ENCODE peak calls at places on chromosomes 13 and 19, in five cellular contexts. One of them, this sample, is unnamed.

GRCh38 chr19:13788991-13789390 is 6.3 kb upstream of the ZSWIM4 start:
- DNase-seq in transverse colon: peak; percentile 38
- DNase-seq in heart right ventricle: no peak
- DNase-seq in lower lobe of right lung: peak; percentile 67
- DNase-seq in neural progenitor cell: no peak
- DNase-seq in this sample: no peak

GRCh38 chr19:51469629-51470028 is 8.7 kb upstream of the CEACAM18 start:
- DNase-seq in transverse colon: no peak
- DNase-seq in heart right ventricle: no peak
- DNase-seq in lower lobe of right lung: no peak
- DNase-seq in neural progenitor cell: no peak
- DNase-seq in this sample: no peak

GRCh38 chr13:30581582-30581981 is 36.1 kb upstream of the USPL1 start:
- DNase-seq in transverse colon: no peak
- DNase-seq in heart right ventricle: no peak
- DNase-seq in lower lobe of right lung: no peak
- DNase-seq in neural progenitor cell: peak; percentile 49
- DNase-seq in this sample: no peak

GRCh38 chr13:95833713-95834112 is 156.8 kb downstream of the DNAJC3 start:
- DNase-seq in transverse colon: no peak
- DNase-seq in heart right ventricle: no peak
- DNase-seq in lower lobe of right lung: no peak
- DNase-seq in neural progenitor cell: no peak
- DNase-seq in this sample: no peak

GRCh38 chr13:49240017-49240416 is 7.7 kb upstream of the CDADC1 start:
- DNase-seq in transverse colon: no peak
- DNase-seq in heart right ventricle: no peak
- DNase-seq in lower lobe of right lung: no peak
- DNase-seq in neural progenitor cell: peak; percentile 39
- DNase-seq in this sample: no peak

GRCh38 chr19:49272204-49272603 is 52.8 kb downstream of the SLC6A16 start:
- DNase-seq in transverse colon: no peak
- DNase-seq in heart right ventricle: no peak
- DNase-seq in lower lobe of right lung: no peak
- DNase-seq in neural progenitor cell: no peak
- DNase-seq in this sample: no peak

GRCh38 chr19:58218899-58219298 is 9.8 kb upstream of the ZNF544 start:
- DNase-seq in transverse colon: no peak
- DNase-seq in heart right ventricle: no peak
- DNase-seq in lower lobe of right lung: no peak
- DNase-seq in neural progenitor cell: peak; percentile 26
- DNase-seq in this sample: no peak

GRCh38 chr19:5743640-5744039 is 23.2 kb downstream of the CATSPERD start:
- DNase-seq in transverse colon: no peak
- DNase-seq in heart right ventricle: no peak
- DNase-seq in lower lobe of right lung: no peak
- DNase-seq in neural progenitor cell: no peak
- DNase-seq in this sample: no peak

GRCh38 chr19:38023245-38023644 is 116.2 kb downstream of the SIPA1L3 start:
- DNase-seq in transverse colon: no peak
- DNase-seq in heart right ventricle: no peak
- DNase-seq in lower lobe of right lung: no peak
- DNase-seq in neural progenitor cell: no peak
- DNase-seq in this sample: no peak

GRCh38 chr13:50025446-50025845 is 10.2 kb downstream of the KCNRG start:
- DNase-seq in transverse colon: no peak
- DNase-seq in heart right ventricle: no peak
- DNase-seq in lower lobe of right lung: no peak
- DNase-seq in neural progenitor cell: no peak
- DNase-seq in this sample: no peak

DNA sequence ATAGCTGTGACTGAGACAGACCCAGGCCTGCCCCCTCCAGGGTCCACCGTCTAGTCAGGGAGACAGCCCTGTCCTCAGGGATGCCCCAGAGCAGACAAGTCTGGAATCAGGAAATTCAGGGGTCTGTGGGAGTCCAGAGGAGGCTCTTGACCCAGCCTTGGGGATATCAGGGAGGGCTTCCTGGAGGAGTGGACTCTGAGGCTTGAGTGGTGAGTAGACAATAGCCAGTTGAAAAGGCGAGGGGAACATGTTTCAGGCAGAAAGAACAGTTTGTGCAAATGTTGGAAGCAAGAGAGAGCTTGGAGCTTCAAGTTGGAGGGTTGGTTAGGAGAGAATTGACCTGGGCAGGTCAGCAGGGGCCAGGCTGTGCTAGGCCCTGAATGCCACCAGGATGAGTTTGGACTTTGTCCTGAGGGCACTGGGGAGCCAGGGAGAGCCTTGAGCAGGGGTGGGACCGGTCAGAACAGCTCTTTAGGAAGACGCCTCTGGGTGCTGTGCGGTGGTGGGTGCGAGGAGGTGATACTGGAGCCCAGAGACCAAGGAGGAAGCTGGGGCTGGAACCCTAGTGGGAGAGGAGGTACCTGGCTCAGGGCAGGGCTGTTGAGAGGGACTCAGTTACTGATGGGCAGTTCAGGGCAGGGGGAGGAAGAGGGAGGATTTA is 2.7 kb downstream of the CCDC9 start:
- DNase-seq in transverse colon: no peak
- DNase-seq in heart right ventricle: no peak
- DNase-seq in lower lobe of right lung: no peak
- DNase-seq in neural progenitor cell: no peak
- DNase-seq in this sample: no peak
- H3K27ac ChIP-seq in transverse colon: peak overlapping the region; percentile 93
- H3K27ac ChIP-seq in heart right ventricle: no peak overlapping the region
- H3K27ac ChIP-seq in lower lobe of right lung: no peak overlapping the region
- H3K27ac ChIP-seq in neural progenitor cell: no peak overlapping the region
- H3K27ac ChIP-seq in this sample: no peak overlapping the region

DNA sequence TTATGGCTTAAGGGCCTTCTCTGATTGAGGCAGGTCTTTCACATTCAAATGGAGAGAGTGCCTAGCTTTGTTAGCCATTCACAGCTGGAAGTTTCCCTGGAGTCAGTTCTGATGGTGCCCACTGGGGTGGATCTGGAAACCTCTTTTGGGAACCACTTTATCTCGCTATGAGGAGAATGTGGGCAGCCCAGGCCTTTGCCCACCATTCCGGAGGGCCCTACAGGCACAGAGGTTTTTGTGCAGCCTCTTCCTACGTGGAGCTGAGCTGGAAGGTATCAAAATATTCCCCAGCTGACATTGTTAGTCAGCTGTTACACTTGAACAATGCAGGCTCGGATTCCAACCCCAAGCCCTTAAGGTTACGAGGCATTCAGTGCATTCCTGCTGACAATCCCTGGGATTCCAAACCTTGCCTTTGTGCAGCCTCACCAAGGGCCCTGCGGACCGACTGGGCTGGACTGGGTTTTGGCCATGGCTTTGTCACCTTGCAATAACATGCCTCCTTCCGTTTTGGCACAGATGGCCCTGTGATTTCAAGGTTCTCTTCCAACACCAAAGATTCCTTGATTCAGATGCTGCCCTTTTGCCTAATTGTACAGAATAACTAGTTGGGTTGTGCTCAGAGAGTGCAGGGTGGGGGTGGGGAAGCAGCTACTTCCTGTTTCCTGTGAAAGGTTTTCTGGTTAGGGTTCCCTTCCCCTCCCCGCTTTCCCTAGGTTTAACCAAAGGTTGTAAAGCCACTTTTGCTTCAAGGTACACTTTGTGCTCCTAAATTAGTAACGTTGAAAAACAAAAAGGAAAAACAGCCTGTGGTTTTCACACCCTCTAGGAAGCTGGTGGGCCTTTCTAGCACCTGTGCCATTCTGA is 27.1 kb downstream of the SAE1 start:
- DNase-seq in transverse colon: peak; percentile 64
- DNase-seq in heart right ventricle: peak; percentile 42
- DNase-seq in lower lobe of right lung: no peak
- DNase-seq in neural progenitor cell: peak; percentile 62
- DNase-seq in this sample: no peak
- TF ChIP-seq CTCF in transverse colon: no peak
- TF ChIP-seq CTCF in heart right ventricle: no peak
- TF ChIP-seq CTCF in lower lobe of right lung: no peak
- TF ChIP-seq CTCF in neural progenitor cell: no peak
- TF ChIP-seq CTCF in this sample: no peak

DNA sequence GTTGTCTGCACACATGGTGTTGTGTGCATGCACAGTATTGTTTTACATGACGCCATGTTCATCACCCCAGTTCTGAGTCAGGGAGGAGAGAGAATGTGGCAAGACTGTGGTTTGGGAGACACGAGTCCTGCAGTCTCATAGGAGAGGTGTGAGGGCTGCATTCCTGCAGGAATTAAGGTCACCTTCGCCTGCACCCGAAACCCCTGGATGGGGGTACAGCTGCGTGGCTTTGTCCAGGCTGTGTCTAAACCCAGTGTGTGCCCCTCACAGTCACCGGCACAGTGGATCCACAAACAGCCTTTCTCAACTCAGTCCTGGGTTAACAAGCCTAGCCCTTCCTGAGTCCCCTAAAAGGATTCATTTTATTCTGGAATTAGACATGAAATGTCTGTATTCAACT is 5.7 kb downstream of the ADPRHL1 start:
- DNase-seq in transverse colon: no peak
- DNase-seq in heart right ventricle: no peak
- DNase-seq in lower lobe of right lung: no peak
- DNase-seq in neural progenitor cell: no peak
- DNase-seq in this sample: no peak
- H3K27ac ChIP-seq in transverse colon: no peak overlapping the region
- H3K27ac ChIP-seq in heart right ventricle: no peak overlapping the region
- H3K27ac ChIP-seq in lower lobe of right lung: no peak overlapping the region
- H3K27ac ChIP-seq in neural progenitor cell: no peak overlapping the region
- H3K27ac ChIP-seq in this sample: no peak overlapping the region

GRCh38 chr19:55777528-55777927 is 8.6 kb downstream of the RFPL4AL1 start:
- DNase-seq in transverse colon: peak; percentile 14
- DNase-seq in heart right ventricle: no peak
- DNase-seq in lower lobe of right lung: no peak
- DNase-seq in neural progenitor cell: no peak
- DNase-seq in this sample: no peak
- TF ChIP-seq CTCF in transverse colon: peak; percentile 11
- TF ChIP-seq CTCF in heart right ventricle: no peak
- TF ChIP-seq CTCF in lower lobe of right lung: no peak
- TF ChIP-seq CTCF in neural progenitor cell: no peak
- TF ChIP-seq CTCF in this sample: no peak

GRCh38 chr19:2423913-2424685 is 3.3 kb downstream of the TIMM13 start:
- DNase-seq in transverse colon: no peak
- DNase-seq in heart right ventricle: no peak
- DNase-seq in lower lobe of right lung: no peak
- DNase-seq in neural progenitor cell: no peak
- DNase-seq in this sample: no peak
- H3K27ac ChIP-seq in transverse colon: no peak overlapping the region
- H3K27ac ChIP-seq in heart right ventricle: no peak overlapping the region
- H3K27ac ChIP-seq in lower lobe of right lung: no peak overlapping the region
- H3K27ac ChIP-seq in neural progenitor cell: no peak overlapping the region
- H3K27ac ChIP-seq in this sample: peak overlapping the region; percentile 25

DNA sequence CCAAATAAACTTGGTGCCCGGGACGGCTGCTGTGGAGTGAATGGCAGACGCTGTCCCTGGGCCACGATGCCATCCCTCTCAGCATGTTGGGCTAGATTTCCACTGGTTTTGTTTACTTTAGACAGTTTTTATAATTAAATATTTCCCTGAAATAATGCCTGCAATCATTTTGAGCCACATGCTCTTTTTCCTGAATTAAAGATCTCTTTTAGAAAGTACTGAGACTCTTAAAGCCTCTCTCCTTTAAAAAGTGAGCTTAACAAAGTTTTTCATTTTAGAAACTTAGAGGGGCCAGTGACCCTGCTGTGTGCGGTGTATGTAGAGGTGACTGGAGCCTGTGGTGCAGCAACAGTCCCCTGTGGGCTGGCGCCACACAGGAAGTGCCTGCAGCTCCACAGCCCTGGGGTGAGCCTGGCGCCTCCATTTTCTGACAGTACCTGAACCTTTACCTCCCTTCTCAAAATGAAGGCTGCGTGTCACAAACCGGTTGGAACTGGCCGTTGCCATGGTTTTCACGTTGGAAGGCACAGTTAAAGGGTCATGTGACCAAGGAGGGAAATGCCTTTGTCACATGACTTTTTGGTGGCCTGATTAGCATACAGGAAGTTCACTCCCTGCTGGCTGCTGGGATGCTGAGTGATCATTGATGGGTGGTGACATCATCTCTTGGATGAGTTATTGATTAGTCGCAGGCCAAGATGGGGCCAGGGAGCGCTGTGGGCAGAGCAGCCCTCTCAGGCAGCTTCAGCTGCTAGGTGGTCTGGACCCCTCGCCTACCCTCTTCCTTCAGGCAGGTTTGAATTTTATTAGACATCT is 26.3 kb downstream of the TSSK6 start:
- DNase-seq in transverse colon: peak; percentile 79
- DNase-seq in heart right ventricle: peak; percentile 61
- DNase-seq in lower lobe of right lung: peak; percentile 82
- DNase-seq in neural progenitor cell: peak; percentile 82
- DNase-seq in this sample: peak; percentile 75
- TF ChIP-seq CTCF in transverse colon: no peak
- TF ChIP-seq CTCF in heart right ventricle: no peak
- TF ChIP-seq CTCF in lower lobe of right lung: no peak
- TF ChIP-seq CTCF in neural progenitor cell: no peak
- TF ChIP-seq CTCF in this sample: no peak

GRCh38 chr13:26475176-26476110 is 82.0 kb upstream of the WASF3 start:
- DNase-seq in transverse colon: no peak
- DNase-seq in heart right ventricle: no peak
- DNase-seq in lower lobe of right lung: no peak
- DNase-seq in neural progenitor cell: peak; percentile 37
- DNase-seq in this sample: no peak

GRCh38 chr13:26474286-26474685 is 83.2 kb upstream of the WASF3 start:
- DNase-seq in transverse colon: no peak
- DNase-seq in heart right ventricle: no peak
- DNase-seq in lower lobe of right lung: no peak
- DNase-seq in neural progenitor cell: no peak
- DNase-seq in this sample: no peak

GRCh38 chr13:26476744-26477129 is 80.7 kb upstream of the WASF3 start:
- DNase-seq in transverse colon: no peak
- DNase-seq in heart right ventricle: no peak
- DNase-seq in lower lobe of right lung: no peak
- DNase-seq in neural progenitor cell: no peak
- DNase-seq in this sample: no peak

GRCh38 chr13:26477681-26478080 is 79.8 kb upstream of the WASF3 start:
- DNase-seq in transverse colon: no peak
- DNase-seq in heart right ventricle: no peak
- DNase-seq in lower lobe of right lung: no peak
- DNase-seq in neural progenitor cell: no peak
- DNase-seq in this sample: no peak

GRCh38 chr13:26476111-26476743 is 81.3 kb upstream of the WASF3 start:
- DNase-seq in transverse colon: no peak
- DNase-seq in heart right ventricle: no peak
- DNase-seq in lower lobe of right lung: no peak
- DNase-seq in neural progenitor cell: peak; percentile 52
- DNase-seq in this sample: no peak
- H3K27ac ChIP-seq in transverse colon: peak overlapping the region; percentile 57
- H3K27ac ChIP-seq in heart right ventricle: peak overlapping the region; percentile 68
- H3K27ac ChIP-seq in lower lobe of right lung: peak overlapping the region; percentile 65
- H3K27ac ChIP-seq in neural progenitor cell: no peak overlapping the region
- H3K27ac ChIP-seq in this sample: no peak overlapping the region

GRCh38 chr13:104571890-104572229 is 1505.6 kb upstream of the SLC10A2 start:
- DNase-seq in transverse colon: no peak
- DNase-seq in heart right ventricle: no peak
- DNase-seq in lower lobe of right lung: no peak
- DNase-seq in neural progenitor cell: no peak
- DNase-seq in this sample: no peak
- TF ChIP-seq CTCF in transverse colon: no peak
- TF ChIP-seq CTCF in heart right ventricle: no peak
- TF ChIP-seq CTCF in lower lobe of right lung: no peak
- TF ChIP-seq CTCF in neural progenitor cell: no peak
- TF ChIP-seq CTCF in this sample: no peak